ENCODE peak calls at places on chromosomes 11 and 22, in seven cellular contexts. One of them, this sample, is unnamed.

GRCh38 chr11:112470355-112470754 is 209.7 kb upstream of the PLET1 start:
- DNase-seq in heart left ventricle: no peak
- DNase-seq in effector memory CD4-positive, alpha-beta T cell: no peak
- DNase-seq in mesenchymal stem cell: peak; percentile 8
- DNase-seq in lower lobe of right lung: no peak
- DNase-seq in SJSA1: no peak
- DNase-seq in heart right ventricle: no peak
- DNase-seq in this sample: no peak

GRCh38 chr22:32697331-32697995 is 104.0 kb upstream of the TIMP3 start:
- DNase-seq in heart right ventricle: no peak
- DNase-seq in mesenchymal stem cell: no peak
- DNase-seq in effector memory CD4-positive, alpha-beta T cell: no peak
- DNase-seq in heart left ventricle: no peak
- DNase-seq in lower lobe of right lung: no peak
- DNase-seq in SJSA1: no peak
- DNase-seq in this sample: no peak

GRCh38 chr11:123060265-123061000 is 1.5 kb downstream of the HSPA8 start:
- DNase-seq in mesenchymal stem cell: no peak
- DNase-seq in heart left ventricle: no peak
- DNase-seq in effector memory CD4-positive, alpha-beta T cell: no peak
- DNase-seq in SJSA1: no peak
- DNase-seq in heart right ventricle: no peak
- DNase-seq in lower lobe of right lung: no peak
- DNase-seq in this sample: no peak

GRCh38 chr22:27139935-27140493 is 482.6 kb downstream of the MIAT start:
- DNase-seq in SJSA1: peak; percentile 61
- DNase-seq in mesenchymal stem cell: peak; percentile 94
- DNase-seq in heart right ventricle: no peak
- DNase-seq in lower lobe of right lung: no peak
- DNase-seq in effector memory CD4-positive, alpha-beta T cell: no peak
- DNase-seq in heart left ventricle: no peak
- DNase-seq in this sample: peak; percentile 75

GRCh38 chr11:69006816-69007215 is 6.2 kb downstream of the MRGPRF start:
- DNase-seq in heart right ventricle: no peak
- DNase-seq in mesenchymal stem cell: no peak
- DNase-seq in effector memory CD4-positive, alpha-beta T cell: no peak
- DNase-seq in SJSA1: no peak
- DNase-seq in lower lobe of right lung: no peak
- DNase-seq in heart left ventricle: no peak
- DNase-seq in this sample: peak; percentile 52

GRCh38 chr22:48720662-48721393 is 1106.8 kb downstream of the BRD1 start:
- DNase-seq in heart right ventricle: no peak
- DNase-seq in effector memory CD4-positive, alpha-beta T cell: no peak
- DNase-seq in heart left ventricle: peak; percentile 45
- DNase-seq in lower lobe of right lung: no peak
- DNase-seq in mesenchymal stem cell: no peak
- DNase-seq in SJSA1: no peak
- DNase-seq in this sample: no peak

GRCh38 chr22:35219012-35219411 is 38.3 kb upstream of the HMGXB4 start:
- DNase-seq in lower lobe of right lung: no peak
- DNase-seq in heart right ventricle: no peak
- DNase-seq in effector memory CD4-positive, alpha-beta T cell: no peak
- DNase-seq in mesenchymal stem cell: peak; percentile 66
- DNase-seq in heart left ventricle: no peak
- DNase-seq in SJSA1: peak; percentile 32
- DNase-seq in this sample: no peak

GRCh38 chr11:67500818-67501584 is 4.2 kb downstream of the PITPNM1 start:
- DNase-seq in SJSA1: no peak
- DNase-seq in heart right ventricle: no peak
- DNase-seq in lower lobe of right lung: no peak
- DNase-seq in heart left ventricle: no peak
- DNase-seq in effector memory CD4-positive, alpha-beta T cell: no peak
- DNase-seq in mesenchymal stem cell: no peak
- DNase-seq in this sample: no peak

GRCh38 chr11:28110839-28111235 is 2.6 kb downstream of the METTL15 start:
- DNase-seq in mesenchymal stem cell: peak; percentile 46
- DNase-seq in heart right ventricle: no peak
- DNase-seq in lower lobe of right lung: no peak
- DNase-seq in effector memory CD4-positive, alpha-beta T cell: no peak
- DNase-seq in heart left ventricle: no peak
- DNase-seq in SJSA1: no peak
- DNase-seq in this sample: no peak

GRCh38 chr11:17753153-17753552 is 18.6 kb downstream of the KCNC1 start:
- DNase-seq in effector memory CD4-positive, alpha-beta T cell: no peak
- DNase-seq in heart left ventricle: peak; percentile 39
- DNase-seq in heart right ventricle: peak; percentile 17
- DNase-seq in lower lobe of right lung: peak; percentile 33
- DNase-seq in mesenchymal stem cell: no peak
- DNase-seq in SJSA1: no peak
- DNase-seq in this sample: no peak
- H3K27me3 ChIP-seq in effector memory CD4-positive, alpha-beta T cell: no peaks in the 10 kb centered on the region
- H3K27me3 ChIP-seq in heart left ventricle: no peaks in the 10 kb centered on the region
- H3K27me3 ChIP-seq in heart right ventricle: no peaks in the 10 kb centered on the region
- H3K27me3 ChIP-seq in lower lobe of right lung: peaks cover 6% of the 10 kb centered on the region
- H3K27me3 ChIP-seq in mesenchymal stem cell: peaks cover 90% of the 10 kb centered on the region
- H3K27me3 ChIP-seq in SJSA1: peaks cover 23% of the 10 kb centered on the region
- H3K27me3 ChIP-seq in this sample: no peaks in the 10 kb centered on the region

DNA sequence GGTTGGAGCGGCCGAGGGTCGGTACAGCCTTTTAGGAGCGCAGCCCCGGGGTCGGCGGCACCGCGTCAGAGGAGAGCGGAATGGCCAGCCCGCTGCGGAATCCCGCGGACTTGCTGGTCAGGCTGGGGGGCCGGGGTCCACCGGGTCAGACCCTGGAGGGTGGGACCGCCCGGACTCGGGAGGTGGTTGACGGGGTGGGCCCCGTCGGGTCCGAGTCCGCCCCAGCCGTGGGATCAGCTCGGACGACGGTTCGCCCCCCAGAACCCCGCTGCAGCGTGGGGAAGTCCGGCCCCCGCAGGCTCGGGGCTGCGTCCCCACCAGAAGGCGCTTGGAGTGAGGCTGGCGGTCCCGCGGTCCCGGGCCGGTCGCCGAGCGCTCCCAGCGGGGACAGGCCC is 301 bp upstream of the ADM2 start:
- DNase-seq in effector memory CD4-positive, alpha-beta T cell: no peak
- DNase-seq in mesenchymal stem cell: no peak
- DNase-seq in SJSA1: no peak
- DNase-seq in lower lobe of right lung: peak; percentile 50
- DNase-seq in heart right ventricle: no peak
- DNase-seq in heart left ventricle: no peak
- DNase-seq in this sample: no peak
- H3K27me3 ChIP-seq in effector memory CD4-positive, alpha-beta T cell: no peaks in the 10 kb centered on the region
- H3K27me3 ChIP-seq in mesenchymal stem cell: peaks cover 67% of the 10 kb centered on the region
- H3K27me3 ChIP-seq in SJSA1: peaks cover 38% of the 10 kb centered on the region
- H3K27me3 ChIP-seq in lower lobe of right lung: peaks cover 51% of the 10 kb centered on the region
- H3K27me3 ChIP-seq in heart right ventricle: peaks cover 62% of the 10 kb centered on the region
- H3K27me3 ChIP-seq in heart left ventricle: peaks cover 25% of the 10 kb centered on the region
- H3K27me3 ChIP-seq in this sample: peaks cover 20% of the 10 kb centered on the region

DNA sequence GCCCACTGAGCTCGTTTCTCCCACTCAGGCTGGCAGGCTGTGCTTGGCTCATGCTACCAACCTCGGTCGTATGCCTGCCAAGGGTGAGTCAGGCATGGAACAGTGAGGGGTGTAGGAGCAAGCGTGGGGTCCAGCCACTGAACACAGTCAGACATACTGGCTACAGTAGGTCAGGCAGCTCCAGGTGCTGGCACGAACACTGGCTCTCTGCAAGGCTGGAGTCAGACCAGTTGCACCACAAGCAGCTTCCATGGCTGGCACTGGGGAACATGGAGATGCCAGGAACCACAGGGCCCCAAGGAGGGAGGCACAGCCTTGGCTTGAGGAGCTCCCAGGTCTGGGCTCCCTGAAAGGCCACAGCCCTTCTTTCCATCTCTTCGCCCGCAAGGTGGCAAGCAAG is 410.7 kb upstream of the KIRREL3 start:
- DNase-seq in mesenchymal stem cell: no peak
- DNase-seq in SJSA1: no peak
- DNase-seq in lower lobe of right lung: no peak
- DNase-seq in effector memory CD4-positive, alpha-beta T cell: no peak
- DNase-seq in heart left ventricle: no peak
- DNase-seq in heart right ventricle: no peak
- DNase-seq in this sample: no peak
- H3K27me3 ChIP-seq in mesenchymal stem cell: no peaks in the 10 kb centered on the region
- H3K27me3 ChIP-seq in SJSA1: no peaks in the 10 kb centered on the region
- H3K27me3 ChIP-seq in lower lobe of right lung: no peaks in the 10 kb centered on the region
- H3K27me3 ChIP-seq in effector memory CD4-positive, alpha-beta T cell: no peaks in the 10 kb centered on the region
- H3K27me3 ChIP-seq in heart left ventricle: no peaks in the 10 kb centered on the region
- H3K27me3 ChIP-seq in heart right ventricle: no peaks in the 10 kb centered on the region
- H3K27me3 ChIP-seq in this sample: no peaks in the 10 kb centered on the region

DNA sequence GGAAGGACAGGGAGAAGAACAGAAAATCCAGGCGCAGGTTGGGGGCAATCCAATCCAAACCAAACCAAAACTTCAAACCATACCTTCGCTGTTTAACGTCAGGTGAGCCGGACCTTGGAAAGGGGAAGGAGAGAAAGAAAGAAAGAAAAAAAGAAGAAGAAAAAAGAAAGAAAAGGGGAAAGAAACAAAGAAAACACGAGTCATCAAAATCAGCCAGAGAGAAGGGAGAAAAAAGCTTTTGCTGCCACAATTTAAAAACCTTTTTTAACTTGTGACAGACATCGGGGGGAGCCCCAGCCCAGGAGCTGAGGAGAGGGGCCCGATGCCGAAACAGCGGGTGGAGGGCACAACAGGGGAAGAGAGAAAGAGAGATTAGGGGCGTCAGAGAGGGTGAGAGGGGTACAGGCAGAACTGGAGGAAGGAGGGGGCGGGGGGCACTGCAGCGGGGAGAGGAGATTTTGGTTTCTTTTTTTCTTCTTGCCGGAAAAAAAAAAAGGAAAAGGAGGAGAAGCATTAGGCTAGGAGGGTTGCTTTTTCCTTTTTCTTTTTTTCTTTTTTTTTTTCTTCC is 30.1 kb downstream of the NRXN2 start:
- DNase-seq in SJSA1: no peak
- DNase-seq in heart left ventricle: no peak
- DNase-seq in heart right ventricle: no peak
- DNase-seq in mesenchymal stem cell: no peak
- DNase-seq in effector memory CD4-positive, alpha-beta T cell: no peak
- DNase-seq in lower lobe of right lung: no peak
- DNase-seq in this sample: no peak
- H3K27me3 ChIP-seq in SJSA1: peaks cover 44% of the 10 kb centered on the region
- H3K27me3 ChIP-seq in heart left ventricle: no peaks in the 10 kb centered on the region
- H3K27me3 ChIP-seq in heart right ventricle: peaks cover 30% of the 10 kb centered on the region
- H3K27me3 ChIP-seq in mesenchymal stem cell: peaks cover 80% of the 10 kb centered on the region
- H3K27me3 ChIP-seq in effector memory CD4-positive, alpha-beta T cell: peaks cover 4% of the 10 kb centered on the region
- H3K27me3 ChIP-seq in lower lobe of right lung: peaks cover 35% of the 10 kb centered on the region
- H3K27me3 ChIP-seq in this sample: no peaks in the 10 kb centered on the region